ENCODE peak calls at places on chromosomes 16 and 17, in four cellular contexts. X, Q, R and O are unnamed samples.
A peak's percentile ranks its signal among the peaks of the same experiment; 100 is the strongest.

GRCh38 chr17:82486186-82487084 is 27.9 kb downstream of the NARF start:
- DNase-seq in X (no peak), Q (no peak), R (no peak), O (no peak)

GRCh38 chr17:74325743-74326379 is at the start of gene KIF19:
- DNase-seq in X (no peak), Q (no peak), R (no peak), O (peak; percentile 54)

GRCh38 chr17:46929413-46929812 is 6.5 kb downstream of the GOSR2 start:
- DNase-seq in Q (no peak), X (no peak), R (peak; percentile 48), O (no peak)

GRCh38 chr17:8492121-8492520 is 56.4 kb downstream of the NDEL1 start:
- DNase-seq in Q (peak; percentile 27), X (no peak), R (no peak), O (no peak)

GRCh38 chr16:88317619-88317977 is 65.2 kb upstream of the ZNF469 start:
- DNase-seq in R (peak; percentile 55), X (no peak), Q (peak; percentile 35), O (peak; percentile 51)

GRCh38 chr17:68334393-68334792 is 43.1 kb downstream of the ARSG start:
- DNase-seq in Q (no peak), R (no peak), X (no peak), O (no peak)

GRCh38 chr16:15403392-15403995 is 7.9 kb downstream of the MPV17L start:
- DNase-seq in X (no peak), R (no peak), Q (no peak), O (no peak)

GRCh38 chr17:79902146-79902791 is 63.0 kb upstream of the CBX4 start:
- DNase-seq in X (no peak), Q (no peak), R (no peak), O (no peak)

GRCh38 chr17:44922746-44923470 is 7.6 kb upstream of the GFAP start:
- DNase-seq in Q (no peak), X (peak; percentile 39), R (no peak), O (no peak)

GRCh38 chr17:3977387-3977786 is 13.2 kb upstream of the ATP2A3 start:
- DNase-seq in R (no peak), X (no peak), Q (peak; percentile 39), O (no peak)

GRCh38 chr17:3843935-3844516 is 2.0 kb downstream of the NCBP3 start:
- DNase-seq in Q (peak; percentile 60), R (no peak), X (no peak), O (no peak)

GRCh38 chr17:5676012-5676411 is 91.7 kb upstream of the NLRP1 start:
- DNase-seq in Q (no peak), X (no peak), R (no peak), O (no peak)

GRCh38 chr17:18321309-18321708 is 6.2 kb downstream of the SMCR8 start:
- DNase-seq in R (no peak), X (peak; percentile 46), Q (no peak), O (no peak)
- TF ChIP-seq CTCF in R (peak; percentile 8), X (no peak), Q (no peak), O (peak; percentile 31)

GRCh38 chr17:81295678-81296381 is 723 bp upstream of the SLC38A10 start:
- DNase-seq in R (peak; percentile 33), Q (peak; percentile 64), X (no peak), O (no peak)
- TF ChIP-seq POLR2A in R (no peak), Q (no peak), X (no peak), O (no peak)

GRCh38 chr17:77541995-77542394 is 401.2 kb downstream of the SEC14L1 start:
- DNase-seq in R (no peak), Q (no peak), X (no peak), O (peak; percentile 69)
- H3K27ac ChIP-seq in R (no peak overlapping the region), Q (no peak overlapping the region), X (no peak overlapping the region), O (peak overlapping the region; percentile 77)

GRCh38 chr16:67199808-67200198 is 872 bp downstream of the ELMO3 start:
- DNase-seq in Q (no peak), X (no peak), R (no peak), O (no peak)
- TF ChIP-seq CTCF in Q (no peak), X (no peak), R (no peak), O (no peak)

GRCh38 chr16:27286446-27286845 is 17.9 kb upstream of the NSMCE1 start:
- DNase-seq in R (peak; percentile 97), Q (no peak), X (no peak), O (peak; percentile 57)

GRCh38 chr16:27287051-27287811 is 18.7 kb upstream of the NSMCE1 start:
- DNase-seq in X (no peak), Q (no peak), R (no peak), O (no peak)

GRCh38 chr16:27287887-27288286 is 19.3 kb upstream of the NSMCE1 start:
- DNase-seq in X (no peak), Q (no peak), R (no peak), O (no peak)

GRCh38 chr16:27285676-27286196 is 17.2 kb upstream of the NSMCE1 start:
- DNase-seq in R (no peak), X (no peak), Q (no peak), O (peak; percentile 37)

GRCh38 chr16:27284865-27285675 is 16.5 kb upstream of the NSMCE1 start:
- DNase-seq in Q (no peak), R (no peak), X (no peak), O (no peak)
- TF ChIP-seq POLR2A in Q (no peak), R (no peak), X (no peak), O (no peak)